ENCODE peak calls at places on chromosomes 1 and 21, in five cellular contexts. E, T, H, N and M are unnamed samples.

GRCh38 chr1:246404078-246404477 is 103.0 kb downstream of the SMYD3 start:
- DNase-seq in E (no peak), T (no peak), H (no peak), N (no peak), M (no peak)

GRCh38 chr1:178485467-178486098 is 11.2 kb downstream of the CLEC20A start:
- DNase-seq in E (no peak), T (no peak), H (no peak), N (no peak), M (no peak)

GRCh38 chr1:218346391-218347204 is 1.5 kb downstream of the TGFB2 start:
- DNase-seq in E (no peak), T (no peak), H (no peak), N (no peak), M (no peak)

GRCh38 chr1:184988506-184988905 is 14.2 kb upstream of the NIBAN1 start:
- DNase-seq in E (no peak), T (no peak), H (no peak), N (no peak), M (no peak)

GRCh38 chr1:30895942-30896660 is 12.5 kb downstream of the SDC3 start:
- DNase-seq in E (no peak), T (no peak), H (no peak), N (no peak), M (no peak)

GRCh38 chr1:78211483-78212092 is 165.8 kb downstream of the GIPC2 start:
- DNase-seq in E (no peak), T (no peak), H (no peak), N (no peak), M (no peak)

GRCh38 chr1:2137257-2138121 is 57.1 kb downstream of the FAAP20 start:
- DNase-seq in E (no peak), T (peak), H (no peak), N (no peak), M (no peak)

GRCh38 chr1:3674100-3675094 is 22.1 kb downstream of the TP73 start:
- DNase-seq in E (no peak), T (no peak), H (no peak), N (no peak), M (no peak)

GRCh38 chr1:231241751-231242150 is 739 bp downstream of the GNPAT start:
- DNase-seq in E (no peak), T (peak), H (no peak), N (peak), M (peak)

GRCh38 chr1:114758251-114758832 is 558 bp upstream of the CSDE1 start:
- DNase-seq in E (no peak), T (no peak), H (no peak), N (no peak), M (peak)

GRCh38 chr21:34743831-34744230 is 75.0 kb downstream of the CLIC6 start:
- DNase-seq in E (no peak), T (peak), H (peak), N (peak), M (peak)

GRCh38 chr21:25837545-25838263 is 102.9 kb downstream of the GABPA start:
- DNase-seq in E (no peak), T (no peak), H (no peak), N (no peak), M (no peak)

GRCh38 chr1:1038694-1039093 is 18.8 kb downstream of the AGRN start:
- DNase-seq in E (no peak), T (no peak), H (no peak), N (no peak), M (no peak)

GRCh38 chr1:92096317-92096716 is 16.2 kb downstream of the BTBD8 start:
- DNase-seq in E (no peak), T (no peak), H (no peak), N (no peak), M (no peak)

GRCh38 chr1:90502194-90502593 is 214.9 kb downstream of the BARHL2 start:
- DNase-seq in E (no peak), T (no peak), H (no peak), N (no peak), M (no peak)

GRCh38 chr1:39076127-39076798 is 50.1 kb downstream of the NDUFS5 start:
- DNase-seq in E (no peak), T (peak), H (peak), N (peak), M (peak)

GRCh38 chr1:184002071-184002470 is 35.5 kb downstream of the COLGALT2 start:
- DNase-seq in E (peak), T (no peak), H (peak), N (no peak), M (peak)

GRCh38 chr1:179805291-179806195 is 62.5 kb downstream of the FAM163A start:
- DNase-seq in E (no peak), T (no peak), H (no peak), N (no peak), M (no peak)

GRCh38 chr1:65339866-65340483 is 30.6 kb downstream of the DNAJC6 start:
- DNase-seq in E (peak), T (no peak), H (no peak), N (no peak), M (peak)

GRCh38 chr1:74467786-74468377 is 44.5 kb downstream of the LRRC53 start:
- DNase-seq in E (no peak), T (no peak), H (no peak), N (no peak), M (no peak)

GRCh38 chr21:46189213-46189958 is 5.1 kb upstream of the SPATC1L start:
- DNase-seq in E (no peak), T (no peak), H (peak), N (peak), M (no peak)

GRCh38 chr1:183375381-183375780 is 42.8 kb downstream of the NMNAT2 start:
- DNase-seq in E (no peak), T (no peak), H (no peak), N (no peak), M (no peak)

GRCh38 chr1:56156937-56157336 is 422.4 kb downstream of the PLPP3 start:
- DNase-seq in E (no peak), T (no peak), H (no peak), N (no peak), M (no peak)

GRCh38 chr1:78225153-78225552 is 179.4 kb downstream of the GIPC2 start:
- DNase-seq in E (no peak), T (no peak), H (no peak), N (no peak), M (no peak)

GRCh38 chr1:45739137-45739536 is 11.3 kb downstream of the IPP start:
- DNase-seq in E (no peak), T (no peak), H (no peak), N (no peak), M (no peak)

GRCh38 chr21:14543983-14544382 is 2.1 kb downstream of the SAMSN1 start:
- DNase-seq in E (no peak), T (no peak), H (no peak), N (no peak), M (no peak)

GRCh38 chr1:4594286-4594991 is 60.0 kb upstream of the AJAP1 start:
- DNase-seq in E (no peak), T (no peak), H (no peak), N (no peak), M (no peak)

GRCh38 chr1:192807221-192807967 is 1.4 kb upstream of the RGS2 start:
- DNase-seq in E (peak), T (no peak), H (no peak), N (no peak), M (no peak)

GRCh38 chr21:32803651-32804050 is 32.1 kb upstream of the PAXBP1 start:
- DNase-seq in E (no peak), T (no peak), H (no peak), N (no peak), M (no peak)

GRCh38 chr1:62724430-62724829 is 36.2 kb upstream of the DOCK7 start:
- DNase-seq in E (no peak), T (no peak), H (no peak), N (no peak), M (no peak)

GRCh38 chr1:154081386-154082126 is 73.3 kb downstream of the NUP210L start:
- DNase-seq in E (no peak), T (no peak), H (no peak), N (no peak), M (no peak)

GRCh38 chr21:36508948-36509347 is 29.0 kb upstream of the CLDN14 start:
- DNase-seq in E (no peak), T (no peak), H (no peak), N (peak), M (no peak)

GRCh38 chr1:245960171-245960570 is 546.9 kb downstream of the SMYD3 start:
- DNase-seq in E (no peak), T (no peak), H (no peak), N (no peak), M (no peak)

GRCh38 chr1:231092380-231092779 is 52.3 kb upstream of the FAM89A start:
- DNase-seq in E (no peak), T (no peak), H (no peak), N (no peak), M (no peak)

GRCh38 chr1:205275133-205275532 is 46.4 kb downstream of the NUAK2 start:
- DNase-seq in E (no peak), T (peak), H (no peak), N (peak), M (no peak)

GRCh38 chr1:232476538-232476950 is 153.4 kb downstream of the SIPA1L2 start:
- DNase-seq in E (no peak), T (no peak), H (no peak), N (peak), M (no peak)

GRCh38 chr1:232472485-232473041 is 157.4 kb downstream of the SIPA1L2 start:
- DNase-seq in E (no peak), T (no peak), H (no peak), N (no peak), M (no peak)

GRCh38 chr1:232473900-232474299 is 156.0 kb downstream of the SIPA1L2 start:
- DNase-seq in E (no peak), T (no peak), H (no peak), N (no peak), M (no peak)

GRCh38 chr1:232473319-232473718 is 156.6 kb downstream of the SIPA1L2 start:
- DNase-seq in E (peak), T (no peak), H (peak), N (no peak), M (peak)

GRCh38 chr1:232474821-232475220 is 155.1 kb downstream of the SIPA1L2 start:
- DNase-seq in E (no peak), T (no peak), H (no peak), N (no peak), M (no peak)
- TF ChIP-seq POLR2A in E (no peak), T (no peak), H (no peak), N (no peak), M (no peak)

GRCh38 chr1:234616644-234617043 is 6.7 kb upstream of the IRF2BP2 start:
- DNase-seq in E (no peak), T (no peak), H (no peak), N (no peak), M (no peak)
- TF ChIP-seq POLR2A in E (no peak), T (no peak), H (no peak), N (no peak), M (no peak)

GRCh38 chr1:66562561-66562960 is 28.6 kb downstream of the SGIP1 start:
- DNase-seq in E (no peak), T (no peak), H (no peak), N (no peak), M (no peak)

GRCh38 chr1:66559517-66559916 is 25.6 kb downstream of the SGIP1 start:
- DNase-seq in E (no peak), T (no peak), H (no peak), N (no peak), M (no peak)

GRCh38 chr1:66570196-66570595 is 36.2 kb downstream of the SGIP1 start:
- DNase-seq in E (no peak), T (no peak), H (no peak), N (no peak), M (no peak)

GRCh38 chr1:66563094-66563800 is 29.3 kb downstream of the SGIP1 start:
- DNase-seq in E (peak), T (peak), H (no peak), N (no peak), M (peak)

GRCh38 chr1:66564250-66564649 is 30.3 kb downstream of the SGIP1 start:
- DNase-seq in E (peak), T (no peak), H (no peak), N (no peak), M (peak)
- TF ChIP-seq POLR2A in E (no peak), T (no peak), H (no peak), N (no peak), M (no peak)

GRCh38 chr1:109983380-109984189 is 980 bp upstream of the AHCYL1 start:
- DNase-seq in E (no peak), T (no peak), H (no peak), N (no peak), M (no peak)

GRCh38 chr1:109984190-109984455 is 442 bp upstream of the AHCYL1 start:
- DNase-seq in E (peak), T (no peak), H (no peak), N (no peak), M (no peak)

GRCh38 chr1:109986054-109986444 is 1.5 kb downstream of the AHCYL1 start:
- DNase-seq in E (no peak), T (no peak), H (no peak), N (no peak), M (no peak)

GRCh38 chr1:109985251-109986053 is 887 bp downstream of the AHCYL1 start:
- DNase-seq in E (no peak), T (peak), H (no peak), N (no peak), M (no peak)

GRCh38 chr1:109984456-109985250 is at the start of gene AHCYL1:
- DNase-seq in E (peak), T (peak), H (peak), N (peak), M (peak)
- TF ChIP-seq POLR2A in E (peak), T (peak), H (peak), N (peak), M (peak)

GRCh38 chr1:100351095-100351884 is 1.0 kb upstream of the CDC14A start:
- DNase-seq in E (peak), T (peak), H (peak), N (peak), M (peak)
- TF ChIP-seq POLR2A in E (peak), T (peak), H (no peak), N (peak), M (peak)

DNA sequence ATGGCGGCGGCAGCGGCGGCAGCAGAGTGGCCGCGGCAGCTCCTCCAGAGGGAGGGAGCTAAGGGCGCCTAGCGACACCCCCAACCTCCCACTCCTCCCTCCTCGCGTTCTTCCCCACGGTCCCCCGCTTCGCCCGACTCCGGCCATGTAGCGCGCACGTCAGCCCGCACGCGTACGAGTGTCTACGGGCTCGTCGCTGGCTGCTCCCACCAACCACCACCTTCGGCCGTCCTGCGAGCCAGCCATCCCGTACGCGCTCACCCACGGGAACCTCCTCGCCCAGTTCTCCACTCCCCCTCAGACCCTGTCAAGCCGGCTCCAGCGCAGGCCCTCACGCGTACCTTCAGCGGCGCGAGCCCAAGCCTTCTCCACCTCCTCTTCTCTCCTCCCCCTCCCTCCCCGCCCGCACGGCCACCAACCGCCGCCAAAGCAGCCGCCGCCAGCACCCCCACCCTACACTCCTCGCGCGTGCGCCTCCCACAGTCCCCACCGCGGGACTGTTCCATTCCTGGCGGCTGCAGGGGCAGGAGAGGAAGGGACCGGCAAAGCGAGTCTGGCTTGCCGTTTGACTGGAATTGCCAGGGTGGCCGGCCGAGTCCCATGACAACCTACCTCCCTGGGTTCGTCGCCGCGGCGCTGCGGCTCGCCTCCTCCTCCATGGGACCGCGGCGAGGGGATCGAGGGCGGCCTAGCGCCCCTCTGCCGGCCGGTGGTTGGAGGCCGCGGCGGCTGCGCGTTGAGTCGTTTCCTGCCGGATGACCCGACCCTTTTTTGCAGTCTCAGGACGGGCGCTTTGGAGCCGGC is at the start of the genes DAP3 and YY1AP1:
- DNase-seq in E (peak), T (peak), H (peak), N (peak), M (peak)
- TF ChIP-seq POLR2A in E (peak), T (peak), H (no peak), N (peak), M (peak)

DNA sequence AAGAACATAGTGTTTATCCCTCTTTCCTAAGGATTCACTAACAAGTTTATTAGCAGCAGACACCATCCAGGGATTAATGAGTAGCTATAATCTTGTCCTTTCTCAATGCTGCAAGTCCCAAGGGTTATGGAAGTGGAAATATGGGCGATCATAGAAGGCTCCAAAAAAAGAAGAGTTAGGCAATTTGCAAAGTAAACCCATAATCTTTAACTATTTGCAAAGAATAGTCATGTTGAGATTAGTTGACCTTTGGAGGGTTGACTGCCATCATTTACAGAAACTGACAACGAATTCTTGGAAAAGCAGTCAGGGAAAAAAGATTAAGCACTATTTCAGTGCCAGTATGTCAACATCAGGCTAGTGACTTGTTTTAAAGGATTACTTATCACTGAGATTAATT is 169.9 kb downstream of the KCNT2 start:
- DNase-seq in E (peak), T (no peak), H (no peak), N (no peak), M (no peak)
- TF ChIP-seq POLR2A in E (no peak), T (no peak), H (no peak), N (no peak), M (no peak)

GRCh38 chr1:212432706-212433576 is at the start of gene NENF:
- DNase-seq in E (peak), T (peak), H (peak), N (peak), M (peak)
- TF ChIP-seq POLR2A in E (peak), T (peak), H (peak), N (peak), M (peak)

GRCh38 chr1:115768549-115768948 is at the start of gene CASQ2:
- DNase-seq in E (no peak), T (no peak), H (peak), N (no peak), M (no peak)
- TF ChIP-seq POLR2A in E (no peak), T (peak), H (no peak), N (no peak), M (no peak)